ENCODE peak calls at places on chromosomes 13 and 19, in ten cellular contexts. R is GM10248, C is fibroblast of mammary gland, A is SW 1271, Q is psoas muscle, S is OCI-LY7, B is KBM-7, E is endodermal cell, D is astrocyte, V is EL. U is an unnamed sample.

GRCh38 chr19:39479916-39480315 is 722 bp upstream of the TIMM50 start:
- DNase-seq in R (no peak), C (no peak), A (no peak), Q (no peak), S (peak), B (peak), E (no peak), D (no peak), V (no peak), U (no peak)

GRCh38 chr19:35261356-35262100 is 7.2 kb upstream of the USF2 start:
- DNase-seq in R (peak), C (no peak), A (no peak), Q (peak), S (no peak), B (no peak), E (peak), D (no peak), V (no peak), U (no peak)

GRCh38 chr13:100098445-100099116 is 9.7 kb downstream of the PCCA start:
- DNase-seq in R (no peak), C (no peak), A (no peak), Q (no peak), S (no peak), B (no peak), E (no peak), D (no peak), V (no peak), U (no peak)

GRCh38 chr19:7868671-7869452 is 5.3 kb downstream of the PRR36 start:
- DNase-seq in R (peak), C (peak), A (no peak), Q (peak), S (peak), B (peak), E (peak), D (no peak), V (peak), U (no peak)

GRCh38 chr19:54464624-54465266 is 1.2 kb upstream of the LENG9 start:
- DNase-seq in R (peak), C (peak), A (peak), Q (peak), S (peak), B (peak), E (peak), D (peak), V (peak), U (no peak)

GRCh38 chr13:72290962-72291681 is 424.1 kb upstream of the DACH1 start:
- DNase-seq in R (no peak), C (peak), A (peak), Q (no peak), S (no peak), B (no peak), E (peak), D (peak), V (peak), U (no peak)

GRCh38 chr13:90652036-90652435 is 695.5 kb upstream of the MIR17HG start:
- DNase-seq in R (no peak), C (no peak), A (no peak), Q (no peak), S (no peak), B (no peak), E (no peak), D (no peak), V (no peak), U (no peak)

GRCh38 chr19:13118424-13119193 is 545 bp downstream of the NACC1 start:
- DNase-seq in R (peak), C (peak), A (peak), Q (peak), S (peak), B (peak), E (peak), D (peak), V (peak), U (no peak)

GRCh38 chr13:54657588-54657987 is 1629.0 kb downstream of the OLFM4 start:
- DNase-seq in R (no peak), C (no peak), A (no peak), Q (no peak), S (no peak), B (no peak), E (no peak), D (no peak), V (no peak), U (no peak)

GRCh38 chr19:18086590-18087138 is at the start of gene IL12RB1:
- DNase-seq in R (peak), C (no peak), A (peak), Q (no peak), S (peak), B (no peak), E (no peak), D (no peak), V (peak), U (no peak)

GRCh38 chr19:39264306-39265290 is 3.6 kb upstream of the IFNL2 start:
- DNase-seq in R (no peak), C (no peak), A (no peak), Q (no peak), S (no peak), B (no peak), E (peak), D (no peak), V (no peak), U (no peak)

GRCh38 chr13:25455146-25455545 is 83.4 kb downstream of the ATP8A2 start:
- DNase-seq in R (no peak), C (no peak), A (no peak), Q (no peak), S (no peak), B (no peak), E (no peak), D (no peak), V (no peak), U (no peak)

GRCh38 chr13:27997904-27998522 is 9.5 kb upstream of the URAD start:
- DNase-seq in R (peak), C (peak), A (peak), Q (no peak), S (peak), B (peak), E (peak), D (no peak), V (peak), U (no peak)

GRCh38 chr13:93700115-93700514 is 473.5 kb downstream of the GPC6 start:
- DNase-seq in R (no peak), C (peak), A (no peak), Q (no peak), S (no peak), B (no peak), E (no peak), D (peak), V (peak), U (no peak)

GRCh38 chr13:105925496-105925895 is 610.0 kb downstream of the EFNB2 start:
- DNase-seq in R (no peak), C (peak), A (no peak), Q (no peak), S (no peak), B (no peak), E (no peak), D (peak), V (peak), U (no peak)

GRCh38 chr13:107271226-107271625 is 703.3 kb upstream of the ARGLU1 start:
- DNase-seq in R (no peak), C (peak), A (no peak), Q (no peak), S (no peak), B (peak), E (peak), D (peak), V (no peak), U (no peak)

GRCh38 chr13:26855071-26855470 is 94.5 kb upstream of the GPR12 start:
- DNase-seq in R (no peak), C (no peak), A (no peak), Q (no peak), S (no peak), B (no peak), E (no peak), D (no peak), V (no peak), U (no peak)

GRCh38 chr13:110921695-110922094 is 6.8 kb upstream of the ANKRD10 start:
- DNase-seq in R (peak), C (no peak), A (no peak), Q (no peak), S (no peak), B (no peak), E (no peak), D (no peak), V (no peak), U (no peak)

GRCh38 chr13:78595819-78596700 is 7.3 kb downstream of the POU4F1 start:
- DNase-seq in R (peak), C (no peak), A (no peak), Q (no peak), S (no peak), B (no peak), E (peak), D (no peak), V (no peak), U (no peak)

GRCh38 chr13:32530841-32531253 is 7.7 kb downstream of the N4BP2L2 start:
- DNase-seq in R (peak), C (peak), A (peak), Q (no peak), S (peak), B (peak), E (no peak), D (peak), V (peak), U (no peak)

GRCh38 chr19:2333027-2333806 is 4.7 kb downstream of the SPPL2B start:
- DNase-seq in R (no peak), C (no peak), A (no peak), Q (peak), S (peak), B (no peak), E (no peak), D (no peak), V (no peak), U (no peak)

GRCh38 chr19:35122687-35123551 is 7.3 kb downstream of the FXYD3 start:
- DNase-seq in R (no peak), C (peak), A (no peak), Q (no peak), S (no peak), B (no peak), E (peak), D (no peak), V (no peak), U (no peak)

GRCh38 chr13:45765464-45765863 is 63.3 kb downstream of the CBY2 start:
- DNase-seq in R (no peak), C (no peak), A (no peak), Q (no peak), S (no peak), B (no peak), E (no peak), D (no peak), V (no peak), U (no peak)

U was measured in glomerular endothelial cell.